ENCODE peak calls at places on chromosomes 5 and 9, in seven cellular contexts. W, G, V, C, K, T and I are unnamed samples.

GRCh38 chr9:129469988-129470316 is 150.9 kb downstream of the C9orf50 start:
- DNase-seq in V (no peak), T (no peak), G (no peak), C (no peak), W (no peak), K (no peak), I (no peak)

GRCh38 chr9:133403766-133404439 is 13.9 kb downstream of the REXO4 start:
- DNase-seq in C (peak), K (no peak), G (peak), V (no peak), W (no peak), T (no peak), I (peak)

GRCh38 chr5:91061946-91062586 is 321.1 kb downstream of the ARRDC3 start:
- DNase-seq in G (no peak), C (no peak), T (no peak), K (no peak), W (no peak), V (no peak), I (no peak)

GRCh38 chr5:39157679-39158078 is 61.7 kb downstream of the FYB1 start:
- DNase-seq in V (no peak), G (no peak), K (no peak), C (no peak), W (no peak), T (no peak), I (no peak)

GRCh38 chr9:118522093-118523028 is 818.2 kb downstream of the TLR4 start:
- DNase-seq in W (peak), K (no peak), G (peak), C (peak), V (peak), T (no peak), I (peak)

GRCh38 chr9:4904322-4905134 is 80.5 kb upstream of the JAK2 start:
- DNase-seq in K (no peak), C (peak), V (no peak), W (peak), T (no peak), G (peak), I (no peak)

GRCh38 chr5:159209438-159210305 is at the start of gene RNF145:
- DNase-seq in T (peak), K (peak), G (peak), W (peak), V (peak), C (peak), I (peak)

GRCh38 chr9:96154081-96154480 is 147.9 kb downstream of the HSD17B3 start:
- DNase-seq in T (no peak), G (no peak), W (no peak), C (no peak), K (no peak), V (no peak), I (no peak)

GRCh38 chr9:22053178-22053577 is 44.1 kb upstream of the CDKN2B start:
- DNase-seq in W (no peak), K (no peak), T (no peak), V (no peak), G (peak), C (peak), I (no peak)